ENCODE peak calls at places on chromosomes 6 and 20, in nine cellular contexts. One of them, this sample, is unnamed.
A peak's percentile ranks its signal among the peaks of the same experiment; 100 is the strongest.

GRCh38 chr6:116387374-116387773 is 16.6 kb downstream of the DSE start:
- DNase-seq in neural crest cell: no peak
- DNase-seq in mesendoderm: no peak
- DNase-seq in Right ventricle myocardium superior: no peak
- DNase-seq in left ventricle myocardium inferior: no peak
- DNase-seq in GM23248: peak; percentile 80
- DNase-seq in RPMI8226: peak; percentile 63
- DNase-seq in stomach: no peak
- DNase-seq in fibroblast of lung: peak; percentile 85
- DNase-seq in this sample: peak; percentile 56

GRCh38 chr6:121867095-121867494 is 431.6 kb downstream of the GJA1 start:
- DNase-seq in GM23248: peak; percentile 60
- DNase-seq in Right ventricle myocardium superior: no peak
- DNase-seq in left ventricle myocardium inferior: no peak
- DNase-seq in mesendoderm: no peak
- DNase-seq in fibroblast of lung: peak; percentile 33
- DNase-seq in neural crest cell: no peak
- DNase-seq in stomach: no peak
- DNase-seq in RPMI8226: no peak
- DNase-seq in this sample: no peak

GRCh38 chr6:154558984-154559383 is 48.5 kb upstream of the CNKSR3 start:
- DNase-seq in RPMI8226: no peak
- DNase-seq in fibroblast of lung: peak; percentile 7
- DNase-seq in neural crest cell: no peak
- DNase-seq in mesendoderm: no peak
- DNase-seq in left ventricle myocardium inferior: no peak
- DNase-seq in Right ventricle myocardium superior: no peak
- DNase-seq in stomach: no peak
- DNase-seq in GM23248: no peak
- DNase-seq in this sample: no peak

GRCh38 chr6:142568857-142569597 is 267.2 kb downstream of the ADGRG6 start:
- DNase-seq in Right ventricle myocardium superior: no peak
- DNase-seq in GM23248: peak; percentile 83
- DNase-seq in fibroblast of lung: peak; percentile 92
- DNase-seq in stomach: no peak
- DNase-seq in left ventricle myocardium inferior: no peak
- DNase-seq in mesendoderm: peak; percentile 71
- DNase-seq in RPMI8226: no peak
- DNase-seq in neural crest cell: no peak
- DNase-seq in this sample: no peak

GRCh38 chr20:40948352-40949267 is 80.0 kb upstream of the TOP1 start:
- DNase-seq in mesendoderm: peak; percentile 27
- DNase-seq in GM23248: no peak
- DNase-seq in stomach: no peak
- DNase-seq in RPMI8226: no peak
- DNase-seq in fibroblast of lung: peak; percentile 74
- DNase-seq in left ventricle myocardium inferior: no peak
- DNase-seq in neural crest cell: no peak
- DNase-seq in Right ventricle myocardium superior: no peak
- DNase-seq in this sample: peak; percentile 53

GRCh38 chr6:148044261-148044731 is 298.3 kb upstream of the SASH1 start:
- DNase-seq in fibroblast of lung: peak; percentile 36
- DNase-seq in left ventricle myocardium inferior: no peak
- DNase-seq in RPMI8226: no peak
- DNase-seq in mesendoderm: no peak
- DNase-seq in stomach: no peak
- DNase-seq in neural crest cell: no peak
- DNase-seq in Right ventricle myocardium superior: no peak
- DNase-seq in GM23248: no peak
- DNase-seq in this sample: peak; percentile 30

GRCh38 chr6:142774292-142774691 is 170.7 kb downstream of the HIVEP2 start:
- DNase-seq in fibroblast of lung: no peak
- DNase-seq in GM23248: no peak
- DNase-seq in mesendoderm: no peak
- DNase-seq in RPMI8226: no peak
- DNase-seq in neural crest cell: no peak
- DNase-seq in stomach: no peak
- DNase-seq in left ventricle myocardium inferior: no peak
- DNase-seq in Right ventricle myocardium superior: no peak
- DNase-seq in this sample: no peak

GRCh38 chr6:13159295-13159694 is 169.0 kb downstream of the TBC1D7 start:
- DNase-seq in neural crest cell: no peak
- DNase-seq in left ventricle myocardium inferior: no peak
- DNase-seq in stomach: no peak
- DNase-seq in fibroblast of lung: no peak
- DNase-seq in RPMI8226: peak; percentile 48
- DNase-seq in mesendoderm: no peak
- DNase-seq in GM23248: no peak
- DNase-seq in Right ventricle myocardium superior: no peak
- DNase-seq in this sample: peak; percentile 25

GRCh38 chr6:52013035-52013434 is 74.4 kb downstream of the PKHD1 start:
- DNase-seq in RPMI8226: no peak
- DNase-seq in mesendoderm: no peak
- DNase-seq in neural crest cell: no peak
- DNase-seq in stomach: peak; percentile 35
- DNase-seq in fibroblast of lung: no peak
- DNase-seq in left ventricle myocardium inferior: no peak
- DNase-seq in GM23248: peak; percentile 14
- DNase-seq in Right ventricle myocardium superior: no peak
- DNase-seq in this sample: no peak

This sample was measured in foreskin fibroblast.